ENCODE peak calls at places on chromosome 20, in four cellular contexts. V is fibroblast of lung, O is pancreas, D is tibial artery. A is an unnamed sample.

GRCh38 chr20:18805881-18806280 is 7.7 kb upstream of the SCP2D1 start:
- DNase-seq in V (no peak), O (no peak), D (no peak), A (no peak)

GRCh38 chr20:23116301-23117089 is 30.4 kb upstream of the CD93 start:
- DNase-seq in V (peak; percentile 7), O (no peak), D (peak; percentile 60), A (no peak)

GRCh38 chr20:9214676-9215075 is 145.8 kb downstream of the PLCB4 start:
- DNase-seq in V (peak; percentile 95), O (no peak), D (no peak), A (no peak)

GRCh38 chr20:45109634-45110033 is 5.3 kb downstream of the WFDC5 start:
- DNase-seq in V (no peak), O (no peak), D (no peak), A (no peak)

GRCh38 chr20:62736407-62737071 is 27.9 kb downstream of the NTSR1 start:
- DNase-seq in V (no peak), O (no peak), D (peak; percentile 42), A (peak; percentile 4)

GRCh38 chr20:18056174-18057105 is 1.3 kb downstream of the OVOL2 start:
- DNase-seq in V (peak; percentile 1), O (peak; percentile 79), D (no peak), A (no peak)

GRCh38 chr20:41854765-41855164 is 236.6 kb upstream of the CHD6 start:
- DNase-seq in V (peak; percentile 3), O (no peak), D (no peak), A (no peak)

GRCh38 chr20:26209171-26209941 is 512.7 kb upstream of the ZNF337 start:
- DNase-seq in V (peak; percentile 28), O (peak; percentile 53), D (peak; percentile 39), A (no peak)

GRCh38 chr20:53399592-53400335 is 193.9 kb downstream of the ZNF217 start:
- DNase-seq in V (peak; percentile 41), O (no peak), D (no peak), A (no peak)

GRCh38 chr20:63920226-63920625 is 25.3 kb downstream of the DNAJC5 start:
- DNase-seq in V (no peak), O (no peak), D (no peak), A (no peak)

GRCh38 chr20:64160536-64161495 is 3.4 kb upstream of the MYT1 start:
- DNase-seq in V (no peak), O (no peak), D (no peak), A (no peak)

GRCh38 chr20:62120990-62121775 is 1.1 kb upstream of the LSM14B start:
- DNase-seq in V (no peak), O (no peak), D (no peak), A (peak; percentile 52)

GRCh38 chr20:24746351-24746685 is 202.8 kb upstream of the CST7 start:
- DNase-seq in V (peak; percentile 19), O (peak; percentile 68), D (peak; percentile 65), A (no peak)

GRCh38 chr20:36919715-36920333 is 31.7 kb downstream of the SAMHD1 start:
- DNase-seq in V (peak; percentile 48), O (no peak), D (no peak), A (no peak)
- TF ChIP-seq CTCF in V (peak; percentile 95), O (peak; percentile 86), D (peak; percentile 87), A (peak; percentile 70)

GRCh38 chr20:415820-416322 is 7.8 kb downstream of the RBCK1 start:
- DNase-seq in V (no peak), O (peak; percentile 53), D (peak; percentile 13), A (peak; percentile 28)

GRCh38 chr20:418858-419365 is 10.8 kb downstream of the RBCK1 start:
- DNase-seq in V (no peak), O (peak; percentile 28), D (peak; percentile 54), A (no peak)

GRCh38 chr20:416950-417800 is 9.1 kb downstream of the RBCK1 start:
- DNase-seq in V (no peak), O (peak; percentile 51), D (peak; percentile 29), A (no peak)

GRCh38 chr20:419556-420168 is 11.6 kb downstream of the RBCK1 start:
- DNase-seq in V (no peak), O (peak; percentile 54), D (peak; percentile 65), A (no peak)

DNA sequence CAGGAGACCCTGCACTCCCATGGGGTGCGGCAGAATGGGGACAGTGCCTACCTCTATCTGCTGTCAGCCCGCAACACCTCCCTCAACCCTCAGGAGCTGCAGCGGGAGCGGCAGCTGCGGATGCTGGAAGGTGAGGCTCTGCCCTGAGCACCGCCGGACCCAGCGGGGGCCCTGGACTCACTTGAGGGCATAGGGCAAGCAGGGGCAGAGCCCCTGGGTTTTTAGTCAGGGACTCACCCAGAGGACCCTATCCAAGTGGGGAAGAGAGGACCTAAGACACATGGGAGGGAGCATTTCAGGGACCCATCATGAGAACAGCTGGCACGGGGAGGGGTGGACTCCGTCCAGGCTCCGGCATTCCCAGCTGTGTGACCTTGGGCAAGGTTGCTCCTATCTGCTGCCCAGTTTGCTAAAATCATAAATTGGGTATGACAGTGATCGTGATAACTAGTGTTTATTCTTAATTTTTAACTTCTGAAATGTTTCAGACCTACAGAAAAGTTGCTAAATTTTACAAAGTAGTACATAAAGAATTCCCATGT is 9.8 kb downstream of the RBCK1 start:
- DNase-seq in V (no peak), O (no peak), D (peak; percentile 46), A (no peak)
- H3K27ac ChIP-seq in V (no peak overlapping the region), O (no peak overlapping the region), D (no peak overlapping the region), A (no peak overlapping the region)

GRCh38 chr20:35544436-35544835 is 2.6 kb downstream of the ERGIC3 start:
- DNase-seq in V (no peak), O (no peak), D (no peak), A (no peak)

GRCh38 chr20:35541118-35541782 is 628 bp upstream of the ERGIC3 start:
- DNase-seq in V (no peak), O (no peak), D (no peak), A (no peak)

GRCh38 chr20:35539756-35540212 is 2.1 kb upstream of the ERGIC3 start:
- DNase-seq in V (no peak), O (no peak), D (no peak), A (no peak)

GRCh38 chr20:35542990-35543389 is 1.1 kb downstream of the ERGIC3 start:
- DNase-seq in V (no peak), O (no peak), D (no peak), A (no peak)

DNA sequence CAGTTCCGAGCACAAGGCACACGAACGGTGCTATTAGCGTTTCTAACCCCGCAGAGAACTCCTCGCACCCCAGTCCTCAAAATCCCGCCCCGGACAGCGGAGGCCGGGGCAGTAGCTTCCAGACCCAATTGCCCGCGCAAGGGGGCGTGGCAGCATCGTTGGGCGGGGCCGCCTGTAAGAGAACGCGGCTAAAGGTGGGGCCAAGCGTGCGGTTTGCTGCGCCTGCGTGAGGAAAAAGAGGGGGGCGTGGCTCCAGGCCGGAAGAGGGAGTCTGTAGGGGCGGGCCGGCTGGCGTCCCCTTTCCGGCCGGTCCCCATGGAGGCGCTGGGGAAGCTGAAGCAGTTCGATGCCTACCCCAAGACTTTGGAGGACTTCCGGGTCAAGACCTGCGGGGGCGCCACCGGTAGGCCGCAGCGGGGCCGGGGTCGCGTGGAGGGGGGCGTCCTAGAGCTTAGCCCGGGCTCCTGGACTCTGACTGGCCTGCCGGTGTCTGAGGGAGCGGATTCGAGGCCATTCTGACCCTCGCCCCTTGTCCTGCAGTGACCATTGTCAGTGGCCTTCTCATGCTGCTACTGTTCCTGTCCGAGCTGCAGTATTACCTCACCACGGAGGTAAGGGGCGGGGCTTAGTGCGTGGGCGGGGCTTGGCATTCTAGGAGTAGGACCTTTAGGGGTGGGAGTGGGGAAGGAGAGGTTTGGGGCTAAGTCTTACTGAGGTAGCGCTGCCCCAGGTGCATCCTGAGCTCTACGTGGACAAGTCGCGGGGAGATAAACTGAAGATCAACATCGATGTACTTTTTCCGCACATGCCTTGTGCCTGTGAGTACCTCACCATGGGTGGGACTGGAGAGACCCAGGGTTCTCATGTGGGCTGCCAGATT is at the start of gene ERGIC3:
- DNase-seq in V (peak; percentile 92), O (peak; percentile 98), D (peak; percentile 98), A (peak; percentile 94)
- TF ChIP-seq CTCF in V (no peak), O (no peak), D (no peak), A (no peak)

DNA sequence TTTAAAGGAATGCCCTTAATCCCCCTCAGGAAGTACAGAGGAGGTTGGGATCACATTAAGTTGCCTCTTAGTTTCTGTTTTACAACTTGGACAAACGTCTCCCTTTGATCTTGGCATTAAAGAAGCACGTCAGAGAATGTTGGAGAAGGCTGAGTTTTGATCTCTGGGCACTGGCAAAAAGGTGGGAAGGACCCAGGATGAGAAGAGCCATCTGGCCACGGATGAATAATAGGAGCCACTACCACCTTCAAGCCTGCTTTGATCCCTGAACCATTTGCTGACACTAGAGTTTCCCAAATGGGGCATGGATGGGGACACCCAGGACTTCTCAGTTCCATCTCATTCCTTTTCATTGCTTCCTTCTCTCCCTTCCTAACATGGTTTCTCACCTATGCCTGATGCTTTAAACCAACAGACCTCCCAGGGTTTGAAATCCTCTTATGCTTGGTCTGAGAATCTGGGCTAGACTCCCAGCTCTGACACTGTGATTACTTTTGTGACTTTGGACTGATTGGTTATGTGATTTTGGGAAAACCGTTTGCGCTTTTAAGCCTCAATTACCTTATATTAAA is 5.8 kb downstream of the TM9SF4 start:
- DNase-seq in V (no peak), O (no peak), D (no peak), A (no peak)
- H3K27ac ChIP-seq in V (no peak overlapping the region), O (no peak overlapping the region), D (no peak overlapping the region), A (peak overlapping the region; percentile 85)

GRCh38 chr20:32995802-32996201 is 8.4 kb downstream of the SUN5 start:
- DNase-seq in V (no peak), O (no peak), D (no peak), A (no peak)
- TF ChIP-seq CTCF in V (peak; percentile 3), O (no peak), D (no peak), A (no peak)

GRCh38 chr20:51579137-51579536 is 36.6 kb upstream of the NFATC2 start:
- DNase-seq in V (peak; percentile 69), O (no peak), D (no peak), A (no peak)
- H3K27ac ChIP-seq in V (no peak overlapping the region), O (no peak overlapping the region), D (no peak overlapping the region), A (no peak overlapping the region)

DNA sequence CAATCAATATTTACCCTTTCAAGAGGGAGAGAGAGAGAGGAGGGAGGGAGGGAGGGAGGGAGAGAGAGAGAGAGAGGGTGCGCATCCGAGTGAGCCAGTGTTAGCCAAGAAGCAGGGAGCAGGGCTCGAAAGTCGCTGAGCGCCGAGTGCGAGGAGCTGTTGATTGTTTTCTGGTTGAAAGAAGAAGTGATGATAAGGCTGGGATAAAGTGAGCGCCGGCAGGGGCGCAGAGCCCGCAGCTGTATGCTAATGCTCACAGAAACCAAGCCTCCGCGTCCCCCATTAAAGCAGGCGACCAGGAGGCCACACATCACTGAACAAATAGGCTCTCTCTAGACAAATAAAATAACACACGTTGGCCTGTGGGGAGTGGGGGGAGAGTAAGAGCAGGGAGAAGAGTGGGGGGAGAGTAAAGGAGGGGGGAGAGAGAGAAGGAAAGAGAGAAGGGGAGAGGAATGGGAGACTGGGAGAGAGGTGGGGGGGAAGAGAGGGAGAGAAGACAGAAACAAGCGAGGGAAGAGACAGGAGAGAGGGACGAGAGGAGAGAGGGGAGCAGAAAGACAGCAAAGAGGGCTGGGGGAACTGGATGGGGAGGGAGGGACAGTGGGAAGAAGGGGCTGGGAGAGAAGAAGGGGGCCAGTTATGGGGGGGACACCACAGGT is 5.0 kb upstream of the INSM1 start:
- DNase-seq in V (no peak), O (no peak), D (no peak), A (no peak)
- TF ChIP-seq CTCF in V (no peak), O (no peak), D (no peak), A (no peak)